ENCODE peak calls at places on chromosomes 3 and 15, in eight cellular contexts. M is HepG2, T is GM23338, P is Panc1, N is K562, E is SK-N-SH, G is HCT116, B is GM12878. X is an unnamed sample.

GRCh38 chr3:14897266-14897665 is 50.1 kb upstream of the NR2C2 start:
- DNase-seq in N (no peak), G (no peak), E (no peak), M (no peak), T (no peak), B (no peak), P (no peak), X (no peak)

GRCh38 chr3:115657168-115657567 is 33.9 kb downstream of the GAP43 start:
- DNase-seq in B (no peak), M (no peak), T (peak), G (no peak), E (no peak), N (no peak), P (no peak), X (no peak)

GRCh38 chr3:60839242-60839641 is 412.0 kb downstream of the FHIT start:
- DNase-seq in E (peak), T (peak), N (no peak), P (no peak), M (no peak), B (no peak), G (no peak), X (no peak)

GRCh38 chr3:124292329-124292728 is 300.4 kb upstream of the ROPN1 start:
- DNase-seq in N (no peak), B (no peak), G (no peak), T (no peak), P (no peak), M (no peak), E (no peak), X (no peak)

GRCh38 chr3:128385080-128385832 is 81.4 kb downstream of the DNAJB8 start:
- DNase-seq in P (no peak), E (no peak), T (no peak), N (no peak), M (peak), B (no peak), G (no peak), X (no peak)

GRCh38 chr3:71831599-71831998 is 46.7 kb upstream of the PROK2 start:
- DNase-seq in M (no peak), T (no peak), P (no peak), N (no peak), B (no peak), E (no peak), G (no peak), X (peak)

GRCh38 chr15:73712107-73712506 is 27.9 kb downstream of the CD276 start:
- DNase-seq in E (no peak), T (peak), P (no peak), N (no peak), B (no peak), M (no peak), G (no peak), X (no peak)

GRCh38 chr15:74502301-74502700 is 38.7 kb upstream of the ARID3B start:
- DNase-seq in G (no peak), N (no peak), P (no peak), M (no peak), T (peak), E (no peak), B (no peak), X (no peak)

GRCh38 chr3:24365168-24365567 is 129.5 kb downstream of the THRB start:
- DNase-seq in T (no peak), M (peak), N (no peak), G (peak), E (peak), P (peak), B (no peak), X (no peak)

GRCh38 chr15:49075876-49076275 is 29.6 kb upstream of the SECISBP2L start:
- DNase-seq in N (no peak), T (no peak), G (no peak), B (no peak), P (no peak), M (no peak), E (no peak), X (peak)

GRCh38 chr15:62560943-62561571 is 396.0 kb upstream of the C2CD4B start:
- DNase-seq in E (no peak), N (no peak), B (no peak), G (no peak), P (no peak), M (no peak), T (peak), X (no peak)

GRCh38 chr3:132783152-132783551 is 60.9 kb upstream of the NPHP3 start:
- DNase-seq in P (no peak), E (no peak), T (peak), N (no peak), B (no peak), M (no peak), G (no peak), X (no peak)

GRCh38 chr3:61919371-61919770 is 358.0 kb downstream of the PTPRG start:
- DNase-seq in E (no peak), M (no peak), B (no peak), T (peak), G (no peak), N (no peak), P (no peak), X (no peak)

DNA sequence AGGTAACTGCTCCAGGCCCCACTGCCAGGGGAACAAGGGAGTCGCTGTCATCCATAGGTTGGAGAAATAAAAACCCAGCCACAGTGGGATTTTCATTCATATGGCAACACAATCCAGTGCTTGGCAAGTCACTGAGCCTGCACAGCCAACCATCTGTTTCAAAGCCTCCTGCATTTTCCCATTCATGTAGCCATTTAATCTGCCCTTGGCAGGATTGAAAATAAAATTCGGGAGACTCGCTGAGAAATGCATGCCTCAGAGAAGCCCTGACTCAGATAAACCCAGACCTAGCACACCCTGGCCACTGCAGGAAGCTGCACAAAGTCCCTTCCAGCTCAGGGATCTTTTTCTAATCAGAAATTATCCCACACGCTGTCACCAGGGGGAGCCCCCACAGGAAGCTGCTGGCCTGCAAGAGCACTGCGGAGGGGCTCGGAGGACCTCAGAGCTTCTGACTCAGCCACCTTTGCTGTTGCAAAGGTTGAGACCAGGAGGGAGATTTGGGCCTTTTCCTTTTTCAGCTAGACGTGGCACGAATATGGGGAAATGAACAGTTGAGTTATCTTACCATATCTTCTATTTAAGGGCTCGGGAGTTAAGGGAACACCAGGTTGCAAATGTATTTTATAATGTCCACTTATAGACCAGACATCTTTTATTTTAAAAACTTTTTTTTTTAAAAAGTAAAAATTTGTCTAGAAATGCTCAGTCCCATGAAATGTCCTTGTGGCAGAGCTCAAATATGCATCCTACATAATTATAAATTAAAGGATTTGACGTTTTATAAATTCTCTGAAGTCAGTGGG is 103.4 kb upstream of the VEPH1 start:
- DNase-seq in G (peak), E (peak), T (peak), N (peak), B (no peak), M (peak), P (peak), X (peak)
- H3K4me3 ChIP-seq in G (no peak), E (no peak), T (no peak), N (no peak), B (no peak), M (no peak), P (no peak), X (no peak)

GRCh38 chr15:31467361-31467760 is 140.7 kb downstream of the KLF13 start:
- DNase-seq in G (no peak), M (no peak), E (no peak), T (no peak), N (no peak), B (no peak), P (no peak), X (no peak)

GRCh38 chr15:31461911-31462480 is 135.4 kb downstream of the KLF13 start:
- DNase-seq in G (no peak), N (no peak), M (no peak), P (no peak), B (no peak), E (no peak), T (peak), X (no peak)

GRCh38 chr15:31464216-31465082 is 137.8 kb downstream of the KLF13 start:
- DNase-seq in B (no peak), E (no peak), M (no peak), G (no peak), T (no peak), N (no peak), P (no peak), X (no peak)

GRCh38 chr15:31463521-31464102 is 137.0 kb downstream of the KLF13 start:
- DNase-seq in B (no peak), E (no peak), M (no peak), N (no peak), P (no peak), G (no peak), T (no peak), X (no peak)

GRCh38 chr15:31465083-31465955 is 138.7 kb downstream of the KLF13 start:
- DNase-seq in M (no peak), T (no peak), B (no peak), N (no peak), G (no peak), P (no peak), E (no peak), X (no peak)
- TF ChIP-seq REST in M (no peak), T (no peak), B (no peak), N (no peak), G (no peak), P (no peak), E (no peak), X (no peak)

DNA sequence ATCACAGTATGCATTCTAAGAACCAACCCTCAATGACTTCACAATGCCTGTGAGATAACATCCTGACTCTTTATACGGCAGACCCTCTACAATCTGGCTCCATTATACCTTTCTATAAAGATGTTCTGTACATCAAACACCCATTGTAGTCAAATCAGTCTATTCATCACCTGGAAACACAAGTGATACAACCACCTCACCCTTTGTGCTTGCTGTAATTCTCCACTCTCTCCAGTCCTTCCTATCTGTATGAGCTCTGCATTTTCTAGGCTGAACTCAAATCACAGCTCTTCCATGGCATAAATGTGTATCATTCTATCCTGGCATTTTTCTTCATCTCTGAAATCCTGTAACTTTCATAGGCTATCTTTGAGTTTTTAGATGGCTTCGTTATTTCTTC is 539.4 kb downstream of the GRM7 start:
- DNase-seq in G (no peak), N (no peak), B (no peak), E (no peak), T (no peak), P (no peak), M (no peak), X (no peak)
- TF ChIP-seq POLR2AphosphoS5 in G (no peak), N (no peak), B (no peak), E (no peak), T (no peak), P (no peak), M (no peak), X (no peak)

GRCh38 chr15:65394280-65394789 is 16.5 kb upstream of the IGDCC3 start:
- DNase-seq in P (no peak), G (no peak), B (no peak), E (no peak), T (no peak), N (no peak), M (no peak), X (no peak)
- H3K4me3 ChIP-seq in P (no peak), G (no peak), B (no peak), E (no peak), T (no peak), N (no peak), M (no peak), X (no peak)

GRCh38 chr3:50318615-50319014 is 3.9 kb downstream of the HYAL2 start:
- DNase-seq in E (no peak), M (no peak), G (no peak), P (no peak), B (no peak), T (no peak), N (no peak), X (peak)

GRCh38 chr3:50317303-50317702 is 5.2 kb downstream of the HYAL2 start:
- DNase-seq in E (no peak), N (no peak), T (no peak), G (peak), B (no peak), P (no peak), M (no peak), X (no peak)

GRCh38 chr3:50318163-50318562 is 4.4 kb downstream of the HYAL2 start:
- DNase-seq in T (no peak), M (no peak), N (no peak), G (no peak), E (no peak), P (no peak), B (no peak), X (no peak)

GRCh38 chr3:50314816-50315215 is 7.7 kb downstream of the HYAL2 start:
- DNase-seq in E (no peak), G (no peak), T (no peak), M (no peak), N (no peak), B (no peak), P (no peak), X (no peak)

GRCh38 chr3:50316657-50317242 is 5.8 kb downstream of the HYAL2 start:
- DNase-seq in G (peak), N (peak), P (no peak), T (no peak), M (no peak), B (no peak), E (no peak), X (no peak)
- TF ChIP-seq REST in G (no peak), N (no peak), P (no peak), T (no peak), M (no peak), B (no peak), E (no peak), X (no peak)

DNA sequence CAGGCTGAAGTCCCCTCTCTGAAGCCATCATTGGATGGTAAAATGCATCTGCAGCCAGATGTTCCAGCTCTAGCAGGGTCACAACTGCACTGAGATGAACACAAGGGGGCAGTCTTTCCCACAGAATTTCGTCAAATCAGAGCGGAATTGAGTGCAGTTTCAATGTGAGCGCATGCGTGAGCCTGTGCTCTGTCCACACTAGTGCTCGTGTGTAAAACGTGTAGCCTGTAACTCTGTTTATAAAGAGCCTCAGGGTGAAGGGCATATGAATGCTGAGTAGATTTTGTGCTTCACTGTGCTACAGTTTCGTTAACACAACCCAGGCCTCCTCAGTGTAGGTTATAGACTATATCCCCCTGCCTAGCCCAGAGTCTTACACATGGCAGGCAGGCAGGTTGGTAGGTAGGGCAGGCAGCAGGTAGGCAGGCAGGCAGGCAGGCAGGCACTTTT is 92.7 kb upstream of the GOLGA6L4 start:
- DNase-seq in N (peak), E (peak), P (peak), G (peak), M (peak), B (peak), T (peak), X (peak)
- TF ChIP-seq POLR2AphosphoS5 in N (no peak), E (no peak), P (no peak), G (peak), M (no peak), B (no peak), T (no peak), X (no peak)

GRCh38 chr15:58506064-58506490 is 74.3 kb downstream of the LIPC start:
- DNase-seq in E (no peak), T (no peak), G (no peak), N (no peak), B (no peak), M (no peak), P (no peak), X (no peak)
- H3K4me3 ChIP-seq in E (no peak), T (no peak), G (no peak), N (no peak), B (no peak), M (no peak), P (no peak), X (no peak)

GRCh38 chr3:45979378-45979777 is 16.2 kb downstream of the FYCO1 start:
- DNase-seq in P (no peak), N (no peak), E (no peak), B (no peak), M (no peak), G (no peak), T (no peak), X (peak)

GRCh38 chr3:45980819-45981218 is 14.8 kb downstream of the FYCO1 start:
- DNase-seq in B (no peak), N (no peak), E (no peak), P (no peak), G (no peak), T (no peak), M (no peak), X (no peak)

GRCh38 chr3:45981321-45982038 is 14.1 kb downstream of the FYCO1 start:
- DNase-seq in G (no peak), T (no peak), B (no peak), M (no peak), N (peak), E (no peak), P (no peak), X (no peak)

GRCh38 chr3:45978348-45978747 is 17.3 kb downstream of the FYCO1 start:
- DNase-seq in M (no peak), P (no peak), E (no peak), G (no peak), T (no peak), B (no peak), N (no peak), X (no peak)

DNA sequence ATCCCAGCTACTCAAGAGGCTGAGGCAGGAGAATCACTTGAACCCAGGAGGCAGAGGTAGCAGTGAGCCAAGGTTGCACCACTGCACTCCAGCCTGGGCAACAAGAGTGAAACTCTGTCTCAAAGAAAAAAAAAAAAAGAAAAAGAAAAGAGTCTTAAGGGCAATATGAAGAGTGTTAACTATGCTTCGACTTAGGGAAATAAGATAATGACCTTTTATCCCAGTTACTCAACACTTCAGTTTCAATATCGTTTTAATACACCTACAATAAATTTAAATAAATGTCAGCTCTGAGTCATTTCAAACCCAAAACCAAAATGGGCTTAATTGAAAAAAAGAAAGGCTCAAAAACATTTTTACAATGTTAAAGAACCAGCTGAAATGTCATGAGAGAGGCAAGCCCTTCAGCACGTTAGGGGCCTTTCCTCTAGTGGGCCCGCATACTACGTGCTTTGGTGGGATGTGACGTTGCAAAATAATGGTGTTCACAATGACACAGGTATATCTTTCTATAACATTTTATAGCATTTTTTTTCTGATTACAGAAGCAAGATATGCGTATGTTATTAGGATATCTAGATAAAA is 15.3 kb downstream of the FYCO1 start:
- DNase-seq in E (no peak), N (no peak), T (no peak), B (no peak), P (no peak), G (no peak), M (no peak), X (no peak)
- TF ChIP-seq REST in E (no peak), N (no peak), T (no peak), B (no peak), P (no peak), G (no peak), M (no peak), X (no peak)

X was measured in HL-60.